ENCODE peak calls at places on chromosomes 2 and 18, in eight cellular contexts. X, F, S, K, G, R, V and I are unnamed samples.

GRCh38 chr2:169080250-169081035 is 11.1 kb downstream of the DHRS9 start:
- DNase-seq in R (no peak), V (no peak), G (no peak), K (no peak), F (no peak), X (peak; percentile 46), S (no peak), I (peak; percentile 77)

GRCh38 chr2:227623225-227623624 is 5.9 kb downstream of the SCYGR4 start:
- DNase-seq in F (peak; percentile 37), X (no peak), S (no peak), K (peak; percentile 71), R (peak; percentile 56), V (no peak), G (no peak), I (no peak)

GRCh38 chr2:68743531-68743930 is 8.9 kb downstream of the ARHGAP25 start:
- DNase-seq in R (no peak), G (no peak), K (no peak), V (no peak), F (no peak), S (no peak), X (no peak), I (no peak)

GRCh38 chr2:179410552-179411356 is 146.1 kb upstream of the SESTD1 start:
- DNase-seq in K (peak; percentile 75), G (no peak), R (peak; percentile 65), F (peak; percentile 46), X (no peak), S (peak; percentile 60), V (no peak), I (no peak)

GRCh38 chr18:76937597-76937996 is 115.2 kb downstream of the ZNF236 start:
- DNase-seq in R (no peak), F (peak; percentile 15), S (no peak), G (no peak), K (no peak), X (no peak), V (no peak), I (no peak)

GRCh38 chr2:21856638-21857037 is 732.9 kb downstream of the TDRD15 start:
- DNase-seq in V (no peak), X (no peak), G (no peak), F (no peak), S (no peak), R (no peak), K (no peak), I (no peak)

GRCh38 chr2:172285010-172285621 is 142.3 kb upstream of the ITGA6 start:
- DNase-seq in V (no peak), X (no peak), F (no peak), S (peak; percentile 35), R (peak; percentile 87), K (peak; percentile 60), G (no peak), I (peak; percentile 60)

GRCh38 chr2:205925373-205926337 is 160.3 kb downstream of the INO80D start:
- DNase-seq in K (peak; percentile 72), X (no peak), G (peak; percentile 92), S (peak; percentile 89), R (peak; percentile 91), V (peak; percentile 7), F (peak; percentile 58), I (peak; percentile 73)

GRCh38 chr18:64365106-64365505 is 216.2 kb upstream of the LINC00305 start:
- DNase-seq in K (no peak), X (no peak), V (no peak), R (no peak), S (no peak), F (peak; percentile 2), G (no peak), I (no peak)

GRCh38 chr2:159131882-159132281 is 154.6 kb downstream of the WDSUB1 start:
- DNase-seq in G (no peak), F (peak; percentile 38), K (peak; percentile 89), R (peak; percentile 83), V (no peak), S (no peak), X (no peak), I (no peak)

GRCh38 chr2:226782092-226782713 is 17.4 kb downstream of the IRS1 start:
- DNase-seq in X (no peak), S (no peak), G (no peak), F (no peak), V (no peak), R (no peak), K (peak; percentile 81), I (no peak)

GRCh38 chr2:12828932-12829331 is 112.2 kb downstream of the TRIB2 start:
- DNase-seq in V (no peak), K (no peak), S (no peak), G (no peak), X (no peak), R (no peak), F (no peak), I (no peak)

GRCh38 chr18:1090758-1091157 is 186.1 kb downstream of the ADCYAP1 start:
- DNase-seq in R (no peak), K (no peak), V (no peak), G (no peak), S (no peak), X (no peak), F (no peak), I (no peak)

GRCh38 chr2:180124273-180124881 is 117.3 kb upstream of the CWC22 start:
- DNase-seq in X (no peak), V (no peak), K (peak; percentile 76), S (peak; percentile 37), F (peak; percentile 48), G (no peak), R (peak; percentile 63), I (peak; percentile 14)

GRCh38 chr2:241083091-241083415 is 19.0 kb downstream of the MTERF4 start:
- DNase-seq in S (no peak), X (no peak), F (no peak), R (no peak), V (no peak), K (no peak), G (no peak), I (no peak)